ENCODE peak calls at places on chromosomes 7 and 10, in seven cellular contexts. S is PC-3, B is GM23248, M is HCT116, E is hepatocyte, F is neural progenitor cell, H is MM.1S. T is an unnamed sample.

GRCh38 chr10:4527281-4527960 is 298.6 kb upstream of the AKR1E2 start:
- DNase-seq in B (peak; percentile 71), M (no peak), F (no peak), H (no peak), S (peak; percentile 20), E (no peak), T (no peak)

GRCh38 chr7:41702635-41703371 is at the start of gene INHBA:
- DNase-seq in S (peak; percentile 96), F (no peak), H (no peak), M (no peak), E (peak; percentile 61), B (peak; percentile 87), T (no peak)

GRCh38 chr7:19051767-19052375 is 65.6 kb downstream of the TWIST1 start:
- DNase-seq in B (peak; percentile 62), S (peak; percentile 70), E (peak; percentile 28), H (peak; percentile 33), M (peak; percentile 31), F (peak; percentile 57), T (peak; percentile 71)

GRCh38 chr7:3510101-3511020 is 209.3 kb downstream of the SDK1 start:
- DNase-seq in H (no peak), E (no peak), M (no peak), F (no peak), B (no peak), S (no peak), T (peak; percentile 64)

GRCh38 chr10:132517951-132518521 is 19.6 kb upstream of the INPP5A start:
- DNase-seq in B (no peak), M (no peak), F (peak; percentile 47), E (no peak), H (no peak), S (no peak), T (peak; percentile 44)

GRCh38 chr10:14072541-14072940 is 258.2 kb downstream of the FRMD4A start:
- DNase-seq in H (no peak), B (no peak), S (peak; percentile 11), E (no peak), F (no peak), M (no peak), T (no peak)

GRCh38 chr10:15120523-15120922 is 23.4 kb downstream of the RPP38 start:
- DNase-seq in H (no peak), S (peak; percentile 71), F (no peak), M (no peak), E (no peak), B (peak; percentile 81), T (no peak)

GRCh38 chr10:986137-986825 is 2.0 kb upstream of the GTPBP4 start:
- DNase-seq in F (no peak), H (no peak), S (peak; percentile 57), B (peak; percentile 66), E (peak; percentile 58), M (no peak), T (no peak)

GRCh38 chr10:107548301-107548700 is 383.8 kb upstream of the SORCS1 start:
- DNase-seq in S (no peak), H (no peak), F (peak; percentile 25), M (no peak), B (peak; percentile 35), E (no peak), T (peak; percentile 32)

GRCh38 chr7:39453743-39454355 is 112.4 kb upstream of the YAE1 start:
- DNase-seq in E (peak; percentile 61), S (peak; percentile 65), B (peak; percentile 73), H (peak; percentile 66), F (peak; percentile 79), M (peak; percentile 48), T (peak; percentile 89)

GRCh38 chr7:144027070-144027469 is 21.7 kb upstream of the OR2A5 start:
- DNase-seq in B (peak; percentile 61), M (peak; percentile 28), S (peak; percentile 52), F (peak; percentile 6), E (peak; percentile 34), H (peak; percentile 30), T (peak; percentile 22)

GRCh38 chr10:28211759-28212158 is 91.1 kb downstream of the MPP7 start:
- DNase-seq in B (no peak), F (peak; percentile 17), H (no peak), S (no peak), M (no peak), E (no peak), T (peak; percentile 48)

GRCh38 chr10:97764519-97764931 is 7.3 kb downstream of the SFRP5 start:
- DNase-seq in H (no peak), S (no peak), B (no peak), M (no peak), E (no peak), F (no peak), T (no peak)

GRCh38 chr7:45267262-45267661 is 109.7 kb downstream of the RAMP3 start:
- DNase-seq in E (no peak), H (no peak), F (peak; percentile 45), M (no peak), B (peak; percentile 23), S (no peak), T (peak; percentile 12)

GRCh38 chr10:48495282-48496045 is 109.4 kb downstream of the ARHGAP22 start:
- DNase-seq in E (no peak), H (no peak), B (no peak), F (no peak), M (no peak), S (no peak), T (no peak)

GRCh38 chr7:106962751-106963150 is 81.8 kb upstream of the PRKAR2B start:
- DNase-seq in H (no peak), M (no peak), S (no peak), E (no peak), F (no peak), B (no peak), T (no peak)

GRCh38 chr7:106964455-106964854 is 80.0 kb upstream of the PRKAR2B start:
- DNase-seq in B (no peak), E (no peak), M (no peak), F (no peak), H (no peak), S (no peak), T (peak; percentile 23)

GRCh38 chr7:106966121-106966520 is 78.4 kb upstream of the PRKAR2B start:
- DNase-seq in E (no peak), M (no peak), H (no peak), F (no peak), B (peak; percentile 8), S (no peak), T (no peak)

DNA sequence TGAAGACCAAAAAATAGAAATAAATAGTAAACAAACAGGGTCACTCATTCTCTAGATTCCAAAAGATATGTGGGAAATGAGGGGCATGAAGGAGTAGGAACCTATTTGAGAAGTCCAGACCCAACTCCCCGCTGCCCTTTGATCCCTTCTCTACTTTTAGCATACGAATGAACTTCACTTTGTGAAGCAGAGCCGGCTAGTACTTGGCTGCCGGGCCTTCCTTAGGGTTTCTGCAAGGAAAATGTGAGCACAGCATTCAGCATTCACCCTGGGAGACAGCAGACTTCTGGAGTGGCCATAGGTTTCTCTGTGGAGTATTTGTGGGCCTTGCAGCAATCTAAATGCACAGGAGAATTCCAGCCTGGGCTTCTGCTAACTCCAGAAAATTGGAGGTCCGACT is 76.3 kb upstream of the PRKAR2B start:
- DNase-seq in H (no peak), B (no peak), F (no peak), S (no peak), M (no peak), E (no peak), T (peak; percentile 31)
- TF ChIP-seq EZH2phosphoT487 in H (no peak), B (no peak), F (no peak), S (no peak), M (no peak), E (no peak), T (no peak)

GRCh38 chr10:129966370-129966769 is 2.3 kb upstream of the EBF3 start:
- DNase-seq in B (no peak), S (no peak), E (no peak), M (no peak), H (no peak), F (no peak), T (no peak)
- TF ChIP-seq EZH2 in B (peak; percentile 70), S (no peak), E (no peak), M (no peak), H (no peak), F (no peak), T (peak; percentile 86)

GRCh38 chr10:62744136-62744535 is 60.4 kb upstream of the ADO start:
- DNase-seq in H (no peak), F (no peak), E (no peak), M (no peak), S (peak; percentile 47), B (peak; percentile 78), T (no peak)

GRCh38 chr10:62748386-62748785 is 56.1 kb upstream of the ADO start:
- DNase-seq in E (no peak), M (no peak), S (no peak), B (no peak), F (no peak), H (peak; percentile 51), T (no peak)

GRCh38 chr10:62754963-62755362 is 49.6 kb upstream of the ADO start:
- DNase-seq in M (no peak), B (no peak), H (no peak), S (no peak), E (no peak), F (no peak), T (no peak)

GRCh38 chr10:62747195-62747594 is 57.3 kb upstream of the ADO start:
- DNase-seq in M (no peak), S (no peak), B (no peak), H (no peak), E (no peak), F (no peak), T (no peak)

DNA sequence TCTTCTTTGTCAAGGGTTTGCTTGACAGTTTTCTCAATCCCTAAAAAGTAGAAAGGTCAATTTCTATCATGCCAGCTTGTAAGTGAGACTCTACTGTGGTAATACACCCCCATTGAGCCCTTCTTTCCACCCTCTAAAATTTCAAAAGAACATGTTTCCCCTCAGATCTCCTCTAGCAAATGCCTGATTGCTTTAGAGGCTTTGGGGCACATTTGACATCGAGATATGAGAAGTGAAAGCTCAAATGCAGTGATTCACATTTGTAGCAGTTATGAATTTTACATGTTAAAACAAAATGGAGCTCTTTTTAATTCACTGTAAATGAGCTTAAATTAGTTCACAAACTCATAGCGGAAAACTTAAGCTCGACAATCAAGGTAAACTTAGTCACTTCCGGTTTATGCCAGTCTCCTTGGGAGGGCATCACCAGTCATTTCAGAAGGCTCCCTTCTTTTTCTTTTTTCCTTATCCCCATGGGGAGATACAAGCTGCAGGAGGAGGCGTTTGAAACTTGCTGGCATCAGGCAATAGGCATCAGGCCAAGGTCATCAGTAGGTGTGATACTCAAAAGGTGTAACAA is 55.3 kb upstream of the ADO start:
- DNase-seq in E (no peak), F (no peak), H (no peak), S (no peak), M (no peak), B (no peak), T (no peak)
- TF ChIP-seq EZH2phosphoT487 in E (no peak), F (no peak), H (no peak), S (no peak), M (no peak), B (no peak), T (no peak)

DNA sequence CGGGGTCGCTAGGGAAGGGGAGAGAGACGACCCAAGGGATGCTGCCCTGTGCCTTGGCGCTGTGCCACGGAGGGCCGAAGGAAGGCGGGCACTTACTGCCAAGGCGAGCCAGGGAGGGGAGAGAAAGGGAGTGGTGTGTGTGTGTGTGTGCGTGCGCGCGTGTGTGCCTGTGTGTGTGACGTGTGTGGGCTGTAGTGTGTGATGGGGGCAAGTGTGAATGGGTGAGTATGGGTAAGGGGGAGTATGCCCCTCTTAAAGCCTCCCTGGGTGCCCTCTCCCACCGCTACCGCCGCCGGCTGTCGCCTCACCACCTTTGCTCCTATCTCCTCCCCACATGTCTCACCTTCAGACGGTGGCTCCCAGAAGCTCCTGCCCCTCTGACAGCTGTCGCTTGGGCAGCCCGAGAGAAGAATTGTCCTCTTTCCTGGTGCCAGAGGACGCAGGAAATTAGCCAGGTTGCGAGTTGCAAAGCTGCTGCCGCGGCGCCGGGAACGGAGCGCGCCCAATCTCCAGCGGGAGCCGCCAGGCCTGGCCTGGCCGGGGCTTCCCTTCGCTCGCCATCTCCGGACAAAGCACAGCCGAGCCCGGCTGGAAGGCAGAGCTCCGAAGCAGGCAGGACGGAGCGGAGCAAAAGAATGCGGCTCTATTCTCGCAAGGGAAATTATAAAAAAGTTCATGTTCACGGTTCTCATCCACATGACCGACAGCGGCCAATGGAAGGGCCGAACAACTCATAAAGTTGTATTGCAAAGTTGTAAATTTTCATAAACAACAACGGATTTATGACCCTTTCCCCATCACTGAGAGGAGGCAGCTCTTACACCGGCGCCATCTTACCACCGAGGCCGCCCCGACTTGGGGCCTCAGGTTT is at the start of gene HOXA3:
- DNase-seq in E (no peak), H (no peak), F (no peak), S (peak; percentile 72), B (peak; percentile 89), M (no peak), T (peak; percentile 6)
- TF ChIP-seq EZH2 in E (peak; percentile 67), H (peak; percentile 34), F (peak; percentile 91), S (no peak), B (no peak), M (no peak), T (peak; percentile 97)